ENCODE peak calls at places on chromosome 22, in four cellular contexts. I is thoracic aorta; P is stimulated activated CD4-positive, alpha-beta T cell treated with anti-CD3 and anti-CD28 coated beads, Interleukin-2, amount 100 ng/mL, for 48 hours; J is substantia nigra. Z is an unnamed sample.
A peak's percentile ranks its signal among the peaks of the same experiment; 100 is the strongest.

GRCh38 chr22:44577391-44578114 is 79.5 kb upstream of the RTL6 start:
- DNase-seq in I (no peak), P (no peak), J (no peak), Z (no peak)

GRCh38 chr22:30217698-30218565 is 28.6 kb downstream of the LIF start:
- DNase-seq in I (peak; percentile 37), P (no peak), J (peak; percentile 42), Z (no peak)

GRCh38 chr22:46744581-46744980 is 6.5 kb upstream of the CERK start:
- DNase-seq in I (no peak), P (no peak), J (no peak), Z (no peak)

GRCh38 chr22:19603767-19604166 is 79.6 kb upstream of the CLDN5 start:
- DNase-seq in I (no peak), P (no peak), J (no peak), Z (no peak)

GRCh38 chr22:45429424-45429823 is 15.9 kb downstream of the RIBC2 start:
- DNase-seq in I (no peak), P (no peak), J (no peak), Z (no peak)

GRCh38 chr22:29700949-29701927 is 18.6 kb upstream of the CABP7 start:
- DNase-seq in I (no peak), P (peak; percentile 14), J (no peak), Z (no peak)

GRCh38 chr22:17586831-17587440 is 23.6 kb downstream of the SLC25A18 start:
- DNase-seq in I (no peak), P (no peak), J (no peak), Z (no peak)

GRCh38 chr22:29780220-29780619 is 13.1 kb downstream of the UQCR10 start:
- DNase-seq in I (no peak), P (no peak), J (no peak), Z (no peak)

GRCh38 chr22:29343313-29343805 is 27.9 kb upstream of the RASL10A start:
- DNase-seq in I (no peak), P (no peak), J (peak; percentile 64), Z (no peak)

GRCh38 chr22:38755911-38756532 is at the start of gene SUN2:
- DNase-seq in I (peak; percentile 83), P (peak; percentile 91), J (peak; percentile 98), Z (peak; percentile 95)

GRCh38 chr22:20624161-20624616 is 116.8 kb downstream of the MED15 start:
- DNase-seq in I (no peak), P (peak; percentile 49), J (no peak), Z (no peak)

GRCh38 chr22:43128928-43129424 is 14.2 kb downstream of the MCAT start:
- DNase-seq in I (no peak), P (no peak), J (no peak), Z (no peak)

GRCh38 chr22:22959147-22959827 is 71.7 kb downstream of the IGLL5 start:
- DNase-seq in I (no peak), P (peak; percentile 69), J (peak; percentile 82), Z (peak; percentile 82)

GRCh38 chr22:35394011-35394312 is 6.0 kb upstream of the MCM5 start:
- DNase-seq in I (no peak), P (no peak), J (no peak), Z (no peak)

GRCh38 chr22:40183029-40183581 is 5.4 kb downstream of the TNRC6B start:
- DNase-seq in I (no peak), P (no peak), J (no peak), Z (no peak)

GRCh38 chr22:49294656-49295464 is 532.8 kb downstream of the BRD1 start:
- DNase-seq in I (no peak), P (no peak), J (no peak), Z (no peak)